ENCODE peak calls at places on chromosomes 12 and 14, in four cellular contexts. M, S, Y and X are unnamed samples.

GRCh38 chr12:102896067-102896466 is 21.0 kb downstream of the PAH start:
- DNase-seq in M (no peak), S (no peak), Y (no peak), X (no peak)

GRCh38 chr14:52840916-52841315 is 49.5 kb upstream of the GNPNAT1 start:
- DNase-seq in M (no peak), S (no peak), Y (peak), X (peak)

GRCh38 chr14:95062220-95062619 is 95.1 kb downstream of the DICER1 start:
- DNase-seq in M (no peak), S (no peak), Y (no peak), X (no peak)

GRCh38 chr12:116443706-116444589 is 115.2 kb upstream of the MAP1LC3B2 start:
- DNase-seq in M (no peak), S (no peak), Y (no peak), X (no peak)

GRCh38 chr12:89597770-89598169 is 71.9 kb upstream of the POC1B start:
- DNase-seq in M (no peak), S (no peak), Y (no peak), X (no peak)

GRCh38 chr14:64736271-64737131 is 32.3 kb downstream of the PLEKHG3 start:
- DNase-seq in M (no peak), S (peak), Y (no peak), X (no peak)

GRCh38 chr12:128938886-128939285 is 85.6 kb downstream of the GLT1D1 start:
- DNase-seq in M (no peak), S (no peak), Y (peak), X (no peak)

GRCh38 chr14:49623387-49623786 is 2.8 kb downstream of the MGAT2 start:
- DNase-seq in M (no peak), S (no peak), Y (no peak), X (no peak)

GRCh38 chr14:101665478-101666078 is 95.9 kb upstream of the PPP2R5C start:
- DNase-seq in M (peak), S (peak), Y (no peak), X (peak)

GRCh38 chr12:50400104-50400637 is 514 bp upstream of the LARP4 start:
- DNase-seq in M (no peak), S (no peak), Y (no peak), X (no peak)

GRCh38 chr12:92076106-92076505 is 69.5 kb downstream of the BTG1 start:
- DNase-seq in M (no peak), S (no peak), Y (no peak), X (no peak)

GRCh38 chr14:96938946-96939345 is 141.8 kb downstream of the VRK1 start:
- DNase-seq in M (peak), S (no peak), Y (no peak), X (no peak)

GRCh38 chr14:23104591-23105347 is at the start of gene CIROP:
- DNase-seq in M (no peak), S (no peak), Y (peak), X (no peak)

GRCh38 chr14:72962829-72963312 is 36.6 kb downstream of the DCAF4 start:
- DNase-seq in M (no peak), S (no peak), Y (no peak), X (peak)

GRCh38 chr12:122090759-122091535 is 12.4 kb downstream of the MLXIP start:
- DNase-seq in M (no peak), S (no peak), Y (no peak), X (no peak)

GRCh38 chr12:106861984-106862894 is 87.8 kb downstream of the RIC8B start:
- DNase-seq in M (no peak), S (no peak), Y (no peak), X (no peak)

GRCh38 chr12:18462437-18462836 is 201.1 kb downstream of the PIK3C2G start:
- DNase-seq in M (no peak), S (no peak), Y (no peak), X (no peak)

GRCh38 chr12:49933793-49934192 is 16.7 kb upstream of the AQP2 start:
- DNase-seq in M (no peak), S (no peak), Y (no peak), X (no peak)

GRCh38 chr12:41224066-41224465 is 35.9 kb downstream of the PDZRN4 start:
- DNase-seq in M (no peak), S (no peak), Y (no peak), X (no peak)

GRCh38 chr14:104787736-104788532 is 7.6 kb downstream of the AKT1 start:
- DNase-seq in M (no peak), S (no peak), Y (no peak), X (no peak)

GRCh38 chr12:120836119-120836684 is 68.0 kb downstream of the SPPL3 start:
- DNase-seq in M (no peak), S (no peak), Y (no peak), X (no peak)

GRCh38 chr12:110467847-110468211 is 228 bp downstream of the GPN3 start:
- DNase-seq in M (no peak), S (no peak), Y (no peak), X (no peak)

GRCh38 chr12:124484067-124484466 is 83.3 kb downstream of the NCOR2 start:
- DNase-seq in M (no peak), S (no peak), Y (no peak), X (no peak)

GRCh38 chr12:113145720-113146551 is 3.6 kb upstream of the CFAP73 start:
- DNase-seq in M (no peak), S (no peak), Y (no peak), X (no peak)

GRCh38 chr12:121008347-121009098 is 7.8 kb downstream of the C12orf43 start:
- DNase-seq in M (no peak), S (no peak), Y (no peak), X (no peak)

GRCh38 chr14:80269338-80269935 is 58.1 kb upstream of the DIO2 start:
- DNase-seq in M (no peak), S (no peak), Y (no peak), X (no peak)

GRCh38 chr12:110807640-110808039 is 39.1 kb upstream of the CCDC63 start:
- DNase-seq in M (no peak), S (no peak), Y (no peak), X (no peak)

GRCh38 chr12:57522887-57523705 is 472 bp downstream of the MBD6 start:
- DNase-seq in M (no peak), S (peak), Y (peak), X (no peak)

GRCh38 chr12:131097247-131098177 is 143.8 kb downstream of the ADGRD1 start:
- DNase-seq in M (no peak), S (no peak), Y (peak), X (no peak)

GRCh38 chr14:54355698-54356097 is 41.1 kb upstream of the CDKN3 start:
- DNase-seq in M (no peak), S (no peak), Y (no peak), X (no peak)

GRCh38 chr12:31431721-31432120 is 105.8 kb upstream of the SINHCAF start:
- DNase-seq in M (no peak), S (no peak), Y (no peak), X (no peak)

GRCh38 chr12:105587237-105587636 is 256.7 kb downstream of the C12orf75 start:
- DNase-seq in M (no peak), S (no peak), Y (no peak), X (no peak)

GRCh38 chr12:93314177-93314497 is 63.6 kb upstream of the NUDT4 start:
- DNase-seq in M (no peak), S (no peak), Y (no peak), X (no peak)

GRCh38 chr14:104171029-104171697 is 32.8 kb downstream of the KIF26A start:
- DNase-seq in M (no peak), S (peak), Y (no peak), X (no peak)

GRCh38 chr12:24860546-24860945 is 88.4 kb downstream of the BCAT1 start:
- DNase-seq in M (no peak), S (no peak), Y (no peak), X (no peak)

GRCh38 chr12:79514730-79515525 is 175.8 kb downstream of the PAWR start:
- DNase-seq in M (no peak), S (no peak), Y (no peak), X (no peak)

GRCh38 chr12:52059582-52060497 is 8.6 kb downstream of the NR4A1 start:
- DNase-seq in M (no peak), S (no peak), Y (no peak), X (no peak)
- TF ChIP-seq POLR2A in M (no peak), S (peak), Y (no peak), X (no peak)

GRCh38 chr14:51398898-51399297 is 158.9 kb downstream of the TMX1 start:
- DNase-seq in M (no peak), S (no peak), Y (no peak), X (peak)
- TF ChIP-seq POLR2A in M (no peak), S (no peak), Y (no peak), X (no peak)

GRCh38 chr14:69658664-69659261 is 47.4 kb downstream of the SUSD6 start:
- DNase-seq in M (no peak), S (no peak), Y (peak), X (no peak)

GRCh38 chr14:69660344-69661193 is 49.2 kb downstream of the SUSD6 start:
- DNase-seq in M (no peak), S (no peak), Y (no peak), X (no peak)

GRCh38 chr14:69661194-69661537 is 49.8 kb downstream of the SUSD6 start:
- DNase-seq in M (no peak), S (no peak), Y (no peak), X (no peak)

GRCh38 chr14:69654109-69654508 is 42.7 kb downstream of the SUSD6 start:
- DNase-seq in M (no peak), S (no peak), Y (peak), X (no peak)

GRCh38 chr14:69657961-69658360 is 46.6 kb downstream of the SUSD6 start:
- DNase-seq in M (no peak), S (peak), Y (peak), X (no peak)
- TF ChIP-seq POLR2A in M (no peak), S (no peak), Y (no peak), X (no peak)

DNA sequence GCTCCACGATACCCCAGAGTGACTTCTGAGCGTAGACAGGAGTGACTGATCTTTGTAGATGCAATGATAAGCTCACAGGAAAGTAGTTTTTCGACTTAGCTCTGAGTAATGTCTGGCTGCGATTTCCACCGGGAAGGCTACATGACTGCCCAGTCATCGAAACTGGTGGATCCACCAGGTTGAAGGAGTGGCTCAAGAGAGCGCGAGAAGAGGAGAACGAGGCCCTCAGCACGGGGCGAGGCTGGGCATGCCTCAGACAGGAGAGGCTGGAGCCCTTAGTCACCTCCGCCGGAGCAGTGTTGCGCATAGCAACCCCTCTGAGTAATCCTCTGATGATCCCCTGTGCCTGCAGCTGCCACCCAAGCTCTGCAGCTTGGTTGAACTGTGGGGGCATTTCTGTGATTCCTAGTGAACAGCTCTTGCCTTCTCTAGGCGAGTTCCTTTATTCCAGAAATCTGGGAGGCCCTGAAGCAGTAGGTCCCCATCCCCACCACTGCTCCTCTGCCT is 25.6 kb downstream of the ELK3 start:
- DNase-seq in M (no peak), S (no peak), Y (no peak), X (peak)
- TF ChIP-seq POLR2A in M (no peak), S (no peak), Y (no peak), X (no peak)

GRCh38 chr12:53180931-53181645 is 363 bp upstream of the CSAD start:
- DNase-seq in M (peak), S (peak), Y (no peak), X (peak)
- TF ChIP-seq POLR2A in M (no peak), S (no peak), Y (no peak), X (peak)